ENCODE peak calls at places on chromosomes 11 and 22, in seven cellular contexts. A is endothelial cell of umbilical vein, D is GM23338, Q is fibroblast of lung, T is H1, R is neural progenitor cell, C is PC-3. G is an unnamed sample. For H3K4me1, the result is how much of the 10 kb centered on the place peaks cover.

GRCh38 chr11:33135216-33135615 is 26.1 kb downstream of the CSTF3 start:
- DNase-seq in R (no peak), D (no peak), Q (peak), A (no peak), T (no peak), C (no peak), G (peak)

GRCh38 chr11:8333431-8334401 is 70.0 kb upstream of the LMO1 start:
- DNase-seq in A (no peak), R (peak), Q (no peak), C (peak), T (no peak), D (no peak), G (peak)

GRCh38 chr11:20159680-20160381 is 444 bp downstream of the DBX1 start:
- DNase-seq in C (no peak), D (peak), T (no peak), R (peak), A (no peak), Q (no peak), G (no peak)

GRCh38 chr22:32413715-32414114 is 1.7 kb upstream of the RTCB start:
- DNase-seq in D (peak), Q (peak), C (peak), T (no peak), A (peak), R (no peak), G (peak)

GRCh38 chr11:62777389-62777788 is 6.2 kb downstream of the TAF6L start:
- DNase-seq in T (no peak), D (no peak), R (no peak), Q (no peak), C (no peak), A (no peak), G (no peak)

GRCh38 chr11:17827006-17827405 is 92.4 kb downstream of the KCNC1 start:
- DNase-seq in R (peak), T (no peak), Q (no peak), A (no peak), C (peak), D (peak), G (no peak)

GRCh38 chr11:9533736-9534473 is 39.6 kb upstream of the WEE1 start:
- DNase-seq in Q (no peak), A (no peak), T (no peak), D (peak), R (no peak), C (no peak), G (peak)

GRCh38 chr11:96338910-96339703 is 3.9 kb downstream of the MAML2 start:
- DNase-seq in T (no peak), C (peak), Q (peak), A (peak), R (no peak), D (peak), G (peak)

GRCh38 chr11:279040-279965 is 1.1 kb downstream of the NLRP6 start:
- DNase-seq in D (no peak), A (no peak), T (no peak), R (no peak), C (no peak), Q (no peak), G (no peak)

GRCh38 chr11:88411265-88411664 is 73.7 kb upstream of the CTSC start:
- DNase-seq in R (no peak), D (no peak), A (no peak), Q (peak), T (no peak), C (peak), G (peak)

DNA sequence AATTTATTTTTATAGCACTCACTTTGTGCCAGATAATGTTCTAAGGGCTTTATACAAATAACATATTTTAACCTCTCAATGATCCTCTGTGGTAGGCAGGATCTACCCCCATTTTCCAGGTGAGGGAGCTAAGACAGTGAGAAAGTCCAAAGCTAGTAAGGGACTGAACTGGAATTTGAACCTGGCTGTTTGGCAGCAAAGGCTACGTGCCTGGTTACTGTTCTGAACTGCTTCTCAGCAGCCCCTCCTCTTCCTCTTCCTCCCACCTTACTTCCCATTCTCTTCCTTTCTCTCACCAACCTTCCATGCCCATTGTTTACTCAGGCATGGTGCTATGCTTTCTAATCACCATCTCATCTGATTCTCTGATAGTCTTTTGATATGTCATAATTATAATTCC is 82.0 kb downstream of the INSC start:
- DNase-seq in C (no peak), A (no peak), Q (no peak), D (no peak), R (no peak), T (no peak), G (no peak)
- H3K4me1 ChIP-seq in C (under half), A (under half), Q (under half), D (under half), R (under half), T (under half), G (under half)

GRCh38 chr11:93741882-93742226 is 382 bp downstream of the C11orf54 start:
- DNase-seq in T (no peak), A (no peak), R (peak), Q (peak), C (peak), D (peak), G (peak)
- TF ChIP-seq EZH2 in T (no peak), A (no peak), R (no peak), Q (no peak), C (no peak), D (no peak), G (no peak)

GRCh38 chr22:46054091-46054877 is 77.3 kb upstream of the WNT7B start:
- DNase-seq in C (peak), Q (peak), D (no peak), T (no peak), R (no peak), A (peak), G (peak)
- H3K4me1 ChIP-seq in C (half or more), Q (under half), D (under half), T (under half), R (under half), A (half or more), G (half or more)

GRCh38 chr11:122979103-122979814 is 2.4 kb downstream of the BSX start:
- DNase-seq in Q (no peak), A (no peak), R (peak), C (no peak), D (peak), T (no peak), G (no peak)

GRCh38 chr11:122976396-122976733 is 5.3 kb downstream of the BSX start:
- DNase-seq in T (no peak), Q (no peak), D (peak), C (no peak), R (no peak), A (no peak), G (no peak)

GRCh38 chr11:122978303-122978620 is 3.4 kb downstream of the BSX start:
- DNase-seq in R (no peak), D (no peak), C (no peak), T (no peak), A (no peak), Q (no peak), G (no peak)

GRCh38 chr11:122976734-122977454 is 4.7 kb downstream of the BSX start:
- DNase-seq in T (no peak), A (no peak), Q (no peak), R (peak), D (peak), C (no peak), G (no peak)

GRCh38 chr11:122977455-122978302 is 4.0 kb downstream of the BSX start:
- DNase-seq in A (no peak), D (peak), C (no peak), R (peak), Q (no peak), T (no peak), G (no peak)
- TF ChIP-seq EZH2 in A (peak), D (peak), C (no peak), R (peak), Q (peak), T (peak), G (peak)

DNA sequence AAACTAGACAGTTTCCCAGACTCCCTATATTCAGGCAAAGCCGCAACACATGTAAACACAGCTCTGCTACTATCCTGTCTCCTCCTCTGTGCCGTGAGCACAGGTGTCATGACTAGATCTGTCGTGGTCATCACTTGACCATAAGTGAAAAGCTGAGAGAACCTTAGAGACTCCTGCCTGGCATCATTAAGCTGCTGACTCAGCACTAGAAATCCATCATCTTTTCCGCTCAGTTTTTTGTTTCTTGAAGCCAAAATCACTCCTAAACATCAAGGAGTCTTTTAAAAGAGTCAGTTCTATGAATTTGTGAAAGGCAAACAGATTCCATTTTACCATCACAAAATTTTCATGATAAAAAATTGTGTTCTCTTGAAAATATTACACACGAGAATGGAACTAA is 102.5 kb upstream of the TP53AIP1 start:
- DNase-seq in R (no peak), C (no peak), Q (no peak), A (no peak), T (no peak), D (no peak), G (no peak)
- H3K4me1 ChIP-seq in R (under half), C (under half), Q (under half), A (under half), T (under half), D (under half), G (under half)

GRCh38 chr11:69818243-69819108 is 740 bp downstream of the FGF3 start:
- DNase-seq in C (no peak), A (no peak), D (peak), R (peak), T (no peak), Q (no peak), G (no peak)
- TF ChIP-seq EZH2 in C (peak), A (no peak), D (peak), R (peak), T (peak), Q (peak), G (peak)

GRCh38 chr11:69896250-69896649 is 77.0 kb upstream of the FGF3 start:
- DNase-seq in T (no peak), A (no peak), Q (peak), C (no peak), R (no peak), D (no peak), G (peak)
- H3K4me1 ChIP-seq in T (under half), A (under half), Q (under half), C (under half), R (under half), D (under half), G (under half)

GRCh38 chr11:44727373-44728084 is 767 bp downstream of the TSPAN18 start:
- DNase-seq in A (peak), Q (peak), R (peak), C (peak), T (no peak), D (peak), G (peak)
- TF ChIP-seq EZH2 in A (no peak), Q (peak), R (no peak), C (peak), T (no peak), D (no peak), G (peak)

GRCh38 chr22:49971232-49972162 is 10.9 kb downstream of the PIM3 start:
- DNase-seq in Q (peak), T (no peak), A (no peak), C (peak), R (peak), D (peak), G (no peak)

GRCh38 chr22:49972163-49973017 is 11.8 kb downstream of the PIM3 start:
- DNase-seq in Q (no peak), C (no peak), D (no peak), R (no peak), A (no peak), T (no peak), G (no peak)

GRCh38 chr22:49975543-49976389 is 15.2 kb downstream of the PIM3 start:
- DNase-seq in Q (no peak), T (no peak), A (no peak), C (no peak), R (peak), D (peak), G (peak)

GRCh38 chr22:49970528-49971231 is 10.1 kb downstream of the PIM3 start:
- DNase-seq in A (peak), R (peak), C (peak), T (peak), Q (peak), D (peak), G (peak)

GRCh38 chr22:49973018-49973965 is 12.7 kb downstream of the PIM3 start:
- DNase-seq in C (no peak), D (no peak), A (no peak), R (no peak), T (no peak), Q (no peak), G (peak)
- H3K4me1 ChIP-seq in C (under half), D (under half), A (under half), R (under half), T (under half), Q (under half), G (under half)